ENCODE peak calls at places on chromosomes 5 and 9, in four cellular contexts. One of them, this sample, is unnamed.

GRCh38 chr5:32074401-32074800 is 99.7 kb downstream of the GOLPH3 start:
- DNase-seq in omental fat pad: no peak
- DNase-seq in stimulated activated naive CD8-positive, alpha-beta T cell treated with anti-CD3 and anti-CD28 coated beads, Interleukin-15, Interleukin-2, amounts not matched to agents 100 U/mL and 50 U/mL, for 24 hours: no peak
- DNase-seq in activated naive CD8-positive, alpha-beta T cell treated with anti-CD3 and anti-CD28 coated beads, Interleukin-2, amount 50 U/mL, for 24 hours: no peak
- DNase-seq in this sample: no peak

GRCh38 chr5:27473300-27474053 is 435.1 kb upstream of the CDH9 start:
- DNase-seq in omental fat pad: no peak
- DNase-seq in stimulated activated naive CD8-positive, alpha-beta T cell treated with anti-CD3 and anti-CD28 coated beads, Interleukin-15, Interleukin-2, amounts not matched to agents 100 U/mL and 50 U/mL, for 24 hours: no peak
- DNase-seq in activated naive CD8-positive, alpha-beta T cell treated with anti-CD3 and anti-CD28 coated beads, Interleukin-2, amount 50 U/mL, for 24 hours: no peak
- DNase-seq in this sample: no peak

GRCh38 chr9:26012797-26013594 is 334.8 kb upstream of the TUSC1 start:
- DNase-seq in omental fat pad: no peak
- DNase-seq in stimulated activated naive CD8-positive, alpha-beta T cell treated with anti-CD3 and anti-CD28 coated beads, Interleukin-15, Interleukin-2, amounts not matched to agents 100 U/mL and 50 U/mL, for 24 hours: no peak
- DNase-seq in activated naive CD8-positive, alpha-beta T cell treated with anti-CD3 and anti-CD28 coated beads, Interleukin-2, amount 50 U/mL, for 24 hours: no peak
- DNase-seq in this sample: no peak

GRCh38 chr5:157115502-157115901 is 6.7 kb upstream of the HAVCR2 start:
- DNase-seq in omental fat pad: no peak
- DNase-seq in stimulated activated naive CD8-positive, alpha-beta T cell treated with anti-CD3 and anti-CD28 coated beads, Interleukin-15, Interleukin-2, amounts not matched to agents 100 U/mL and 50 U/mL, for 24 hours: no peak
- DNase-seq in activated naive CD8-positive, alpha-beta T cell treated with anti-CD3 and anti-CD28 coated beads, Interleukin-2, amount 50 U/mL, for 24 hours: no peak
- DNase-seq in this sample: no peak

GRCh38 chr9:2691626-2692025 is 25.7 kb upstream of the KCNV2 start:
- DNase-seq in omental fat pad: no peak
- DNase-seq in stimulated activated naive CD8-positive, alpha-beta T cell treated with anti-CD3 and anti-CD28 coated beads, Interleukin-15, Interleukin-2, amounts not matched to agents 100 U/mL and 50 U/mL, for 24 hours: no peak
- DNase-seq in activated naive CD8-positive, alpha-beta T cell treated with anti-CD3 and anti-CD28 coated beads, Interleukin-2, amount 50 U/mL, for 24 hours: no peak
- DNase-seq in this sample: no peak

GRCh38 chr9:137828527-137829259 is 48.9 kb upstream of the CACNA1B start:
- DNase-seq in omental fat pad: no peak
- DNase-seq in stimulated activated naive CD8-positive, alpha-beta T cell treated with anti-CD3 and anti-CD28 coated beads, Interleukin-15, Interleukin-2, amounts not matched to agents 100 U/mL and 50 U/mL, for 24 hours: peak; percentile 24
- DNase-seq in activated naive CD8-positive, alpha-beta T cell treated with anti-CD3 and anti-CD28 coated beads, Interleukin-2, amount 50 U/mL, for 24 hours: peak; percentile 12
- DNase-seq in this sample: no peak

GRCh38 chr9:20477940-20478620 is 144.2 kb downstream of the MLLT3 start:
- DNase-seq in omental fat pad: no peak
- DNase-seq in stimulated activated naive CD8-positive, alpha-beta T cell treated with anti-CD3 and anti-CD28 coated beads, Interleukin-15, Interleukin-2, amounts not matched to agents 100 U/mL and 50 U/mL, for 24 hours: no peak
- DNase-seq in activated naive CD8-positive, alpha-beta T cell treated with anti-CD3 and anti-CD28 coated beads, Interleukin-2, amount 50 U/mL, for 24 hours: no peak
- DNase-seq in this sample: no peak

GRCh38 chr9:110814159-110814558 is 145.6 kb downstream of the MUSK start:
- DNase-seq in omental fat pad: no peak
- DNase-seq in stimulated activated naive CD8-positive, alpha-beta T cell treated with anti-CD3 and anti-CD28 coated beads, Interleukin-15, Interleukin-2, amounts not matched to agents 100 U/mL and 50 U/mL, for 24 hours: no peak
- DNase-seq in activated naive CD8-positive, alpha-beta T cell treated with anti-CD3 and anti-CD28 coated beads, Interleukin-2, amount 50 U/mL, for 24 hours: no peak
- DNase-seq in this sample: no peak

GRCh38 chr5:151406322-151406947 is 41.0 kb upstream of the SLC36A1 start:
- DNase-seq in omental fat pad: no peak
- DNase-seq in stimulated activated naive CD8-positive, alpha-beta T cell treated with anti-CD3 and anti-CD28 coated beads, Interleukin-15, Interleukin-2, amounts not matched to agents 100 U/mL and 50 U/mL, for 24 hours: no peak
- DNase-seq in activated naive CD8-positive, alpha-beta T cell treated with anti-CD3 and anti-CD28 coated beads, Interleukin-2, amount 50 U/mL, for 24 hours: no peak
- DNase-seq in this sample: no peak

GRCh38 chr5:143923634-143924265 is 111.8 kb downstream of the HMHB1 start:
- DNase-seq in omental fat pad: no peak
- DNase-seq in stimulated activated naive CD8-positive, alpha-beta T cell treated with anti-CD3 and anti-CD28 coated beads, Interleukin-15, Interleukin-2, amounts not matched to agents 100 U/mL and 50 U/mL, for 24 hours: no peak
- DNase-seq in activated naive CD8-positive, alpha-beta T cell treated with anti-CD3 and anti-CD28 coated beads, Interleukin-2, amount 50 U/mL, for 24 hours: no peak
- DNase-seq in this sample: no peak

GRCh38 chr5:179269781-179270543 is 75.3 kb downstream of the ADAMTS2 start:
- DNase-seq in omental fat pad: peak; percentile 21
- DNase-seq in stimulated activated naive CD8-positive, alpha-beta T cell treated with anti-CD3 and anti-CD28 coated beads, Interleukin-15, Interleukin-2, amounts not matched to agents 100 U/mL and 50 U/mL, for 24 hours: no peak
- DNase-seq in activated naive CD8-positive, alpha-beta T cell treated with anti-CD3 and anti-CD28 coated beads, Interleukin-2, amount 50 U/mL, for 24 hours: no peak
- DNase-seq in this sample: no peak

GRCh38 chr9:136095495-136096058 is 488 bp upstream of the NACC2 start:
- DNase-seq in omental fat pad: no peak
- DNase-seq in stimulated activated naive CD8-positive, alpha-beta T cell treated with anti-CD3 and anti-CD28 coated beads, Interleukin-15, Interleukin-2, amounts not matched to agents 100 U/mL and 50 U/mL, for 24 hours: no peak
- DNase-seq in activated naive CD8-positive, alpha-beta T cell treated with anti-CD3 and anti-CD28 coated beads, Interleukin-2, amount 50 U/mL, for 24 hours: no peak
- DNase-seq in this sample: no peak

GRCh38 chr5:178301641-178302040 is 69.0 kb upstream of the PHYKPL start:
- DNase-seq in omental fat pad: no peak
- DNase-seq in stimulated activated naive CD8-positive, alpha-beta T cell treated with anti-CD3 and anti-CD28 coated beads, Interleukin-15, Interleukin-2, amounts not matched to agents 100 U/mL and 50 U/mL, for 24 hours: peak; percentile 0
- DNase-seq in activated naive CD8-positive, alpha-beta T cell treated with anti-CD3 and anti-CD28 coated beads, Interleukin-2, amount 50 U/mL, for 24 hours: no peak
- DNase-seq in this sample: no peak

GRCh38 chr5:141604318-141604717 is 14.5 kb downstream of the DIAPH1 start:
- DNase-seq in omental fat pad: no peak
- DNase-seq in stimulated activated naive CD8-positive, alpha-beta T cell treated with anti-CD3 and anti-CD28 coated beads, Interleukin-15, Interleukin-2, amounts not matched to agents 100 U/mL and 50 U/mL, for 24 hours: peak; percentile 17
- DNase-seq in activated naive CD8-positive, alpha-beta T cell treated with anti-CD3 and anti-CD28 coated beads, Interleukin-2, amount 50 U/mL, for 24 hours: no peak
- DNase-seq in this sample: peak; percentile 4

GRCh38 chr5:66323142-66323890 is 179.2 kb downstream of the SREK1 start:
- DNase-seq in omental fat pad: no peak
- DNase-seq in stimulated activated naive CD8-positive, alpha-beta T cell treated with anti-CD3 and anti-CD28 coated beads, Interleukin-15, Interleukin-2, amounts not matched to agents 100 U/mL and 50 U/mL, for 24 hours: no peak
- DNase-seq in activated naive CD8-positive, alpha-beta T cell treated with anti-CD3 and anti-CD28 coated beads, Interleukin-2, amount 50 U/mL, for 24 hours: no peak
- DNase-seq in this sample: no peak

GRCh38 chr9:89615661-89616060 is 10.8 kb downstream of the GADD45G start:
- DNase-seq in omental fat pad: no peak
- DNase-seq in stimulated activated naive CD8-positive, alpha-beta T cell treated with anti-CD3 and anti-CD28 coated beads, Interleukin-15, Interleukin-2, amounts not matched to agents 100 U/mL and 50 U/mL, for 24 hours: no peak
- DNase-seq in activated naive CD8-positive, alpha-beta T cell treated with anti-CD3 and anti-CD28 coated beads, Interleukin-2, amount 50 U/mL, for 24 hours: no peak
- DNase-seq in this sample: no peak

GRCh38 chr9:5787759-5788329 is 45.1 kb downstream of the ERMP1 start:
- DNase-seq in omental fat pad: no peak
- DNase-seq in stimulated activated naive CD8-positive, alpha-beta T cell treated with anti-CD3 and anti-CD28 coated beads, Interleukin-15, Interleukin-2, amounts not matched to agents 100 U/mL and 50 U/mL, for 24 hours: no peak
- DNase-seq in activated naive CD8-positive, alpha-beta T cell treated with anti-CD3 and anti-CD28 coated beads, Interleukin-2, amount 50 U/mL, for 24 hours: no peak
- DNase-seq in this sample: no peak

GRCh38 chr5:169126376-169127043 is 174.4 kb downstream of the SLIT3 start:
- DNase-seq in omental fat pad: no peak
- DNase-seq in stimulated activated naive CD8-positive, alpha-beta T cell treated with anti-CD3 and anti-CD28 coated beads, Interleukin-15, Interleukin-2, amounts not matched to agents 100 U/mL and 50 U/mL, for 24 hours: no peak
- DNase-seq in activated naive CD8-positive, alpha-beta T cell treated with anti-CD3 and anti-CD28 coated beads, Interleukin-2, amount 50 U/mL, for 24 hours: no peak
- DNase-seq in this sample: no peak

GRCh38 chr5:170843870-170844269 is 17.9 kb upstream of the RANBP17 start:
- DNase-seq in omental fat pad: no peak
- DNase-seq in stimulated activated naive CD8-positive, alpha-beta T cell treated with anti-CD3 and anti-CD28 coated beads, Interleukin-15, Interleukin-2, amounts not matched to agents 100 U/mL and 50 U/mL, for 24 hours: no peak
- DNase-seq in activated naive CD8-positive, alpha-beta T cell treated with anti-CD3 and anti-CD28 coated beads, Interleukin-2, amount 50 U/mL, for 24 hours: no peak
- DNase-seq in this sample: no peak

GRCh38 chr9:8571648-8572047 is 772.1 kb upstream of the DMAC1 start:
- DNase-seq in omental fat pad: no peak
- DNase-seq in stimulated activated naive CD8-positive, alpha-beta T cell treated with anti-CD3 and anti-CD28 coated beads, Interleukin-15, Interleukin-2, amounts not matched to agents 100 U/mL and 50 U/mL, for 24 hours: no peak
- DNase-seq in activated naive CD8-positive, alpha-beta T cell treated with anti-CD3 and anti-CD28 coated beads, Interleukin-2, amount 50 U/mL, for 24 hours: no peak
- DNase-seq in this sample: no peak

GRCh38 chr5:21931076-21931475 is 922.1 kb downstream of the CDH12 start:
- DNase-seq in omental fat pad: no peak
- DNase-seq in stimulated activated naive CD8-positive, alpha-beta T cell treated with anti-CD3 and anti-CD28 coated beads, Interleukin-15, Interleukin-2, amounts not matched to agents 100 U/mL and 50 U/mL, for 24 hours: no peak
- DNase-seq in activated naive CD8-positive, alpha-beta T cell treated with anti-CD3 and anti-CD28 coated beads, Interleukin-2, amount 50 U/mL, for 24 hours: no peak
- DNase-seq in this sample: no peak

GRCh38 chr5:54725391-54726280 is 208.1 kb downstream of the SNX18 start:
- DNase-seq in omental fat pad: no peak
- DNase-seq in stimulated activated naive CD8-positive, alpha-beta T cell treated with anti-CD3 and anti-CD28 coated beads, Interleukin-15, Interleukin-2, amounts not matched to agents 100 U/mL and 50 U/mL, for 24 hours: no peak
- DNase-seq in activated naive CD8-positive, alpha-beta T cell treated with anti-CD3 and anti-CD28 coated beads, Interleukin-2, amount 50 U/mL, for 24 hours: no peak
- DNase-seq in this sample: no peak

GRCh38 chr5:174045470-174046025 is at the start of gene NSG2:
- DNase-seq in omental fat pad: no peak
- DNase-seq in stimulated activated naive CD8-positive, alpha-beta T cell treated with anti-CD3 and anti-CD28 coated beads, Interleukin-15, Interleukin-2, amounts not matched to agents 100 U/mL and 50 U/mL, for 24 hours: peak; percentile 27
- DNase-seq in activated naive CD8-positive, alpha-beta T cell treated with anti-CD3 and anti-CD28 coated beads, Interleukin-2, amount 50 U/mL, for 24 hours: peak; percentile 28
- DNase-seq in this sample: no peak

GRCh38 chr9:126605792-126606482 is 7.8 kb upstream of the LMX1B start:
- DNase-seq in omental fat pad: no peak
- DNase-seq in stimulated activated naive CD8-positive, alpha-beta T cell treated with anti-CD3 and anti-CD28 coated beads, Interleukin-15, Interleukin-2, amounts not matched to agents 100 U/mL and 50 U/mL, for 24 hours: no peak
- DNase-seq in activated naive CD8-positive, alpha-beta T cell treated with anti-CD3 and anti-CD28 coated beads, Interleukin-2, amount 50 U/mL, for 24 hours: no peak
- DNase-seq in this sample: no peak

GRCh38 chr5:156435101-156435500 is 108.1 kb downstream of the SGCD start:
- DNase-seq in omental fat pad: no peak
- DNase-seq in stimulated activated naive CD8-positive, alpha-beta T cell treated with anti-CD3 and anti-CD28 coated beads, Interleukin-15, Interleukin-2, amounts not matched to agents 100 U/mL and 50 U/mL, for 24 hours: no peak
- DNase-seq in activated naive CD8-positive, alpha-beta T cell treated with anti-CD3 and anti-CD28 coated beads, Interleukin-2, amount 50 U/mL, for 24 hours: no peak
- DNase-seq in this sample: no peak

GRCh38 chr9:126248680-126249079 is 77.9 kb upstream of the MVB12B start:
- DNase-seq in omental fat pad: no peak
- DNase-seq in stimulated activated naive CD8-positive, alpha-beta T cell treated with anti-CD3 and anti-CD28 coated beads, Interleukin-15, Interleukin-2, amounts not matched to agents 100 U/mL and 50 U/mL, for 24 hours: no peak
- DNase-seq in activated naive CD8-positive, alpha-beta T cell treated with anti-CD3 and anti-CD28 coated beads, Interleukin-2, amount 50 U/mL, for 24 hours: no peak
- DNase-seq in this sample: no peak